ENCODE peak calls at places on chromosome 17, in six cellular contexts. N is IMR-90, J is neural progenitor cell, Q is upper lobe of right lung, L is stomach, Z is H1. U is an unnamed sample.

GRCh38 chr17:5122586-5123342 is 6.9 kb downstream of the USP6 start:
- DNase-seq in N (no peak), J (peak), Q (peak), L (peak), Z (peak), U (no peak)

GRCh38 chr17:8384801-8385335 is 1.9 kb upstream of the RPL26 start:
- DNase-seq in N (peak), J (peak), Q (no peak), L (no peak), Z (no peak), U (no peak)

GRCh38 chr17:80068301-80069160 is 32.1 kb downstream of the CCDC40 start:
- DNase-seq in N (peak), J (no peak), Q (no peak), L (peak), Z (no peak), U (no peak)

GRCh38 chr17:74990581-74991105 is 3.2 kb downstream of the CDR2L start:
- DNase-seq in N (no peak), J (no peak), Q (no peak), L (no peak), Z (no peak), U (no peak)

GRCh38 chr17:80248001-80248893 is 12.4 kb upstream of the RNF213 start:
- DNase-seq in N (no peak), J (no peak), Q (no peak), L (no peak), Z (no peak), U (no peak)

GRCh38 chr17:77455111-77455877 is 314.5 kb downstream of the SEC14L1 start:
- DNase-seq in N (peak), J (no peak), Q (no peak), L (no peak), Z (no peak), U (no peak)

GRCh38 chr17:81265576-81265975 is 26.5 kb downstream of the NDUFAF8 start:
- DNase-seq in N (no peak), J (no peak), Q (no peak), L (no peak), Z (no peak), U (no peak)

GRCh38 chr17:21210411-21211076 is 3.4 kb downstream of the TMEM11 start:
- DNase-seq in N (no peak), J (peak), Q (no peak), L (no peak), Z (no peak), U (no peak)

GRCh38 chr17:38914741-38915638 is 10.4 kb upstream of the LASP1NB start:
- DNase-seq in N (no peak), J (no peak), Q (peak), L (peak), Z (no peak), U (no peak)

GRCh38 chr17:60391419-60392041 is 403 bp downstream of the USP32 start:
- DNase-seq in N (no peak), J (peak), Q (no peak), L (no peak), Z (no peak), U (no peak)

GRCh38 chr17:33687831-33688230 is 394.7 kb upstream of the ASIC2 start:
- DNase-seq in N (no peak), J (no peak), Q (no peak), L (no peak), Z (no peak), U (no peak)

GRCh38 chr17:16463341-16464000 is 28.5 kb downstream of the LRRC75A start:
- DNase-seq in N (peak), J (no peak), Q (no peak), L (peak), Z (no peak), U (peak)

GRCh38 chr17:9244066-9245052 is 223.0 kb downstream of the NTN1 start:
- DNase-seq in N (peak), J (no peak), Q (peak), L (peak), Z (no peak), U (no peak)

GRCh38 chr17:82475458-82475857 is 16.9 kb downstream of the NARF start:
- DNase-seq in N (no peak), J (no peak), Q (no peak), L (no peak), Z (no peak), U (no peak)

GRCh38 chr17:62652251-62653001 is 25.0 kb downstream of the MRC2 start:
- DNase-seq in N (peak), J (peak), Q (peak), L (peak), Z (peak), U (no peak)

GRCh38 chr17:68400404-68400735 is 56.9 kb downstream of the WIPI1 start:
- DNase-seq in N (no peak), J (no peak), Q (no peak), L (no peak), Z (no peak), U (no peak)

GRCh38 chr17:61335105-61335844 is 64.4 kb upstream of the TBX2 start:
- DNase-seq in N (peak), J (no peak), Q (no peak), L (no peak), Z (no peak), U (no peak)

GRCh38 chr17:59328534-59329095 is 2.8 kb upstream of the YPEL2 start:
- DNase-seq in N (no peak), J (no peak), Q (no peak), L (no peak), Z (no peak), U (peak)

GRCh38 chr17:73653810-73654209 is 9.6 kb upstream of the SDK2 start:
- DNase-seq in N (no peak), J (no peak), Q (no peak), L (no peak), Z (no peak), U (no peak)

GRCh38 chr17:57906910-57907309 is 48.3 kb downstream of the CUEDC1 start:
- DNase-seq in N (no peak), J (peak), Q (no peak), L (no peak), Z (no peak), U (peak)

GRCh38 chr17:63700528-63701441 is 860 bp upstream of the LIMD2 start:
- DNase-seq in N (peak), J (peak), Q (peak), L (peak), Z (peak), U (peak)

GRCh38 chr17:76682306-76682705 is 28.5 kb downstream of the MXRA7 start:
- DNase-seq in N (no peak), J (no peak), Q (no peak), L (no peak), Z (no peak), U (no peak)

GRCh38 chr17:76816590-76817135 is 51.5 kb upstream of the MGAT5B start:
- DNase-seq in N (peak), J (peak), Q (no peak), L (peak), Z (peak), U (peak)

GRCh38 chr17:80816241-80817103 is 175.2 kb upstream of the CHMP6 start:
- DNase-seq in N (no peak), J (no peak), Q (peak), L (no peak), Z (no peak), U (no peak)

GRCh38 chr17:70390059-70390458 is 220.7 kb downstream of the KCNJ2 start:
- DNase-seq in N (no peak), J (no peak), Q (no peak), L (no peak), Z (no peak), U (no peak)

GRCh38 chr17:30964878-30965277 is 6.0 kb upstream of the RNF135 start:
- DNase-seq in N (peak), J (no peak), Q (no peak), L (peak), Z (no peak), U (no peak)

GRCh38 chr17:40038882-40039513 is 15.2 kb downstream of the MED24 start:
- DNase-seq in N (peak), J (peak), Q (no peak), L (peak), Z (peak), U (peak)

GRCh38 chr17:47239663-47240374 is 13.8 kb upstream of the ITGB3 start:
- DNase-seq in N (peak), J (no peak), Q (no peak), L (peak), Z (no peak), U (peak)

GRCh38 chr17:81260171-81260570 is 21.1 kb downstream of the NDUFAF8 start:
- DNase-seq in N (no peak), J (no peak), Q (no peak), L (no peak), Z (no peak), U (no peak)

GRCh38 chr17:47663997-47664941 is 14.6 kb downstream of the KPNB1 start:
- DNase-seq in N (peak), J (peak), Q (no peak), L (peak), Z (peak), U (peak)

GRCh38 chr17:6996256-6997111 is 635 bp downstream of the ALOX12 start:
- DNase-seq in N (no peak), J (no peak), Q (no peak), L (no peak), Z (peak), U (no peak)

GRCh38 chr17:74089869-74090464 is 113.5 kb upstream of the RPL38 start:
- DNase-seq in N (no peak), J (peak), Q (peak), L (peak), Z (peak), U (no peak)

GRCh38 chr17:76261421-76262215 is 3.5 kb upstream of the UBALD2 start:
- DNase-seq in N (peak), J (no peak), Q (no peak), L (no peak), Z (no peak), U (no peak)

GRCh38 chr17:75561927-75562603 is 25.5 kb upstream of the MYO15B start:
- DNase-seq in N (no peak), J (no peak), Q (no peak), L (peak), Z (no peak), U (no peak)

GRCh38 chr17:72863511-72864175 is 228.8 kb downstream of the SLC39A11 start:
- DNase-seq in N (no peak), J (peak), Q (no peak), L (no peak), Z (no peak), U (no peak)

GRCh38 chr17:55769625-55770000 is 18.8 kb downstream of the PCTP start:
- DNase-seq in N (peak), J (no peak), Q (no peak), L (no peak), Z (no peak), U (no peak)

DNA sequence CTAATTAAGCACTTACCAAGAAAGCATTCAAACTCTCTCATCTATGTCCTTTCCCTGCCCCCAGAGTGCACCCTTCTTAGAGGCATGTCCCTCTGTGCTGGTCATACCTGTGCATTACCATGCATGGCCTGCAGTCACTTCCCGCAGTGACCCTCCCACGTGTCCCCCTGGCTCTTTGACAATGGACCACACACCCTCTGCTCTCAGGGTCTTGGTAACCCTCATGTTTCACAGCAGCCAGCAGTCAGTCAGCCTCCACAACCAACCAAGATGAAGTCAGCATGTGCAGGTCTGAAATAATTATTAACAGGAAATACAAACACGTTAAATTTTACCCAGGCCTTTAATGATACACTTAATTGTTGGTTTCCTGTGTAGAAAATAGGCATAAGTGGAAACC is 10.1 kb downstream of the KRT33A start:
- DNase-seq in N (no peak), J (no peak), Q (no peak), L (no peak), Z (peak), U (no peak)
- H3K27ac ChIP-seq in N (no peak), J (no peak), Q (no peak), L (no peak), Z (no peak), U (no peak)

GRCh38 chr17:19260958-19261357 is 23.8 kb downstream of the EPN2 start:
- DNase-seq in N (no peak), J (peak), Q (no peak), L (no peak), Z (no peak), U (no peak)
- TF ChIP-seq CTCF in N (no peak), J (no peak), Q (peak), L (no peak), Z (peak), U (peak)

GRCh38 chr17:2022647-2023046 is 2.5 kb downstream of the RTN4RL1 start:
- DNase-seq in N (no peak), J (no peak), Q (peak), L (no peak), Z (no peak), U (no peak)
- H3K4me3 ChIP-seq in N (no peak), J (no peak), Q (no peak), L (no peak), Z (no peak), U (peak)

GRCh38 chr17:28508325-28508724 is 2.2 kb downstream of the FOXN1 start:
- DNase-seq in N (no peak), J (no peak), Q (no peak), L (no peak), Z (no peak), U (no peak)
- H3K27ac ChIP-seq in N (no peak), J (no peak), Q (no peak), L (no peak), Z (no peak), U (no peak)

GRCh38 chr17:46193626-46194392 is 580 bp upstream of the KANSL1 start:
- DNase-seq in N (peak), J (peak), Q (peak), L (peak), Z (peak), U (peak)

GRCh38 chr17:46193246-46193625 is at the start of gene KANSL1:
- DNase-seq in N (peak), J (peak), Q (peak), L (peak), Z (peak), U (peak)

GRCh38 chr17:46195939-46196338 is 2.7 kb upstream of the KANSL1 start:
- DNase-seq in N (no peak), J (no peak), Q (no peak), L (no peak), Z (no peak), U (no peak)

GRCh38 chr17:46195217-46195855 is 2.1 kb upstream of the KANSL1 start:
- DNase-seq in N (no peak), J (no peak), Q (no peak), L (no peak), Z (no peak), U (no peak)

GRCh38 chr17:46194393-46195216 is 1.4 kb upstream of the KANSL1 start:
- DNase-seq in N (peak), J (peak), Q (no peak), L (no peak), Z (no peak), U (no peak)
- TF ChIP-seq CTCF in N (peak), J (peak), Q (peak), L (no peak), Z (peak), U (peak)